ENCODE peak calls at places on chromosomes 4 and X, in seven cellular contexts. F, K, Q, V, Y, M and D are unnamed samples.

GRCh38 chrX:139202742-139203410 is 327.7 kb upstream of the F9 start:
- DNase-seq in V (no peak), K (no peak), M (no peak), Y (no peak), Q (no peak), F (no peak), D (no peak)

GRCh38 chr4:34289489-34289888 is 1954.8 kb downstream of the ARAP2 start:
- DNase-seq in M (no peak), Q (peak), Y (no peak), F (no peak), K (no peak), V (no peak), D (no peak)

GRCh38 chr4:13523591-13524503 is 20.5 kb downstream of the NKX3-2 start:
- DNase-seq in V (no peak), M (no peak), Q (no peak), F (no peak), Y (no peak), K (no peak), D (no peak)

GRCh38 chrX:9676311-9676710 is 89.3 kb downstream of the GPR143 start:
- DNase-seq in F (no peak), M (no peak), Q (no peak), K (no peak), V (no peak), Y (no peak), D (no peak)

GRCh38 chrX:26295425-26295824 is 79.5 kb downstream of the MAGEB5 start:
- DNase-seq in Q (no peak), M (no peak), V (no peak), K (no peak), F (no peak), Y (peak), D (no peak)

GRCh38 chrX:101206471-101206870 is 13.1 kb upstream of the DRP2 start:
- DNase-seq in Q (peak), Y (peak), F (no peak), V (no peak), M (peak), K (no peak), D (no peak)

GRCh38 chrX:140525448-140525847 is 20.6 kb upstream of the SOX3 start:
- DNase-seq in F (no peak), M (peak), Y (no peak), Q (peak), V (no peak), K (no peak), D (no peak)

GRCh38 chr4:148112231-148112982 is 329.8 kb downstream of the NR3C2 start:
- DNase-seq in F (no peak), V (no peak), Y (peak), Q (peak), K (no peak), M (peak), D (no peak)

GRCh38 chr4:109406337-109406931 is 27.2 kb upstream of the SEC24B start:
- DNase-seq in Y (peak), K (no peak), V (peak), M (peak), Q (peak), F (peak), D (peak)

GRCh38 chr4:153113838-153114105 is 90.5 kb upstream of the TRIM2 start:
- DNase-seq in Y (no peak), Q (no peak), F (no peak), M (no peak), K (no peak), V (no peak), D (no peak)

GRCh38 chr4:66273110-66273509 is 602.8 kb upstream of the EPHA5 start:
- DNase-seq in K (no peak), F (no peak), Q (no peak), V (no peak), M (no peak), Y (no peak), D (no peak)

GRCh38 chrX:3371163-3371562 is 24.7 kb upstream of the MXRA5 start:
- DNase-seq in V (no peak), F (no peak), M (no peak), K (no peak), Q (no peak), Y (no peak), D (no peak)

GRCh38 chrX:22184096-22184495 is 88.6 kb upstream of the CBLL2 start:
- DNase-seq in M (no peak), Y (no peak), V (no peak), F (no peak), Q (no peak), K (no peak), D (no peak)

GRCh38 chr4:85430697-85431096 is 44.3 kb upstream of the ARHGAP24 start:
- DNase-seq in M (peak), K (no peak), V (no peak), Q (peak), Y (no peak), F (no peak), D (no peak)

GRCh38 chrX:47224266-47224895 is 5.9 kb downstream of the CDK16 start:
- DNase-seq in Q (no peak), K (no peak), Y (no peak), M (no peak), F (no peak), V (no peak), D (no peak)

GRCh38 chrX:23374291-23374690 is 39.6 kb downstream of the PTCHD1 start:
- DNase-seq in F (no peak), M (peak), Q (no peak), V (no peak), Y (no peak), K (no peak), D (no peak)

GRCh38 chr4:125003840-125004239 is 291.3 kb upstream of the ANKRD50 start:
- DNase-seq in F (no peak), M (no peak), Y (no peak), K (no peak), Q (no peak), V (no peak), D (no peak)

GRCh38 chrX:31139966-31140365 is 68.1 kb upstream of the FTHL17 start:
- DNase-seq in K (no peak), F (no peak), M (no peak), V (no peak), Y (peak), Q (no peak), D (no peak)

GRCh38 chrX:134244043-134244442 is 7.1 kb downstream of the CCDC160 start:
- DNase-seq in K (no peak), Q (peak), M (peak), F (no peak), Y (no peak), V (no peak), D (no peak)

GRCh38 chr4:10619220-10619619 is 65.3 kb downstream of the CLNK start:
- DNase-seq in M (peak), F (no peak), Q (peak), Y (no peak), V (no peak), K (no peak), D (no peak)

GRCh38 chrX:149120459-149120858 is 384.6 kb downstream of the IDS start:
- DNase-seq in V (no peak), F (no peak), M (no peak), Y (no peak), Q (no peak), K (no peak), D (no peak)

GRCh38 chr4:40682298-40683101 is 52.8 kb upstream of the RBM47 start:
- DNase-seq in Y (no peak), V (no peak), Q (no peak), M (no peak), F (peak), K (no peak), D (no peak)

GRCh38 chrX:47247206-47247998 is 14.6 kb downstream of the USP11 start:
- DNase-seq in Y (peak), M (peak), V (no peak), F (no peak), K (no peak), Q (peak), D (no peak)

GRCh38 chr4:77175201-77175610 is 18.2 kb downstream of the CCNG2 start:
- DNase-seq in Q (no peak), Y (no peak), V (peak), M (no peak), F (no peak), K (no peak), D (no peak)

GRCh38 chrX:110145854-110146253 is 142.9 kb downstream of the TMEM164 start:
- DNase-seq in Q (peak), V (no peak), M (peak), K (no peak), F (peak), Y (peak), D (no peak)

GRCh38 chrX:39261446-39262147 is 460.3 kb downstream of the MID1IP1 start:
- DNase-seq in F (no peak), Q (peak), M (peak), Y (peak), K (no peak), V (peak), D (no peak)

GRCh38 chr4:133151681-133152329 is 2.7 kb downstream of the PCDH10 start:
- DNase-seq in M (no peak), V (no peak), K (no peak), F (no peak), Y (peak), Q (peak), D (no peak)

GRCh38 chr4:110514889-110515479 is 39.0 kb downstream of the ENPEP start:
- DNase-seq in V (no peak), M (peak), Y (peak), F (no peak), Q (peak), K (no peak), D (no peak)

GRCh38 chrX:18702362-18703195 is 4.9 kb upstream of the PPEF1 start:
- DNase-seq in Q (peak), F (no peak), M (no peak), V (no peak), K (no peak), Y (peak), D (no peak)

GRCh38 chr4:173526724-173527102 is 3.3 kb downstream of the HAND2 start:
- DNase-seq in Y (no peak), V (no peak), Q (no peak), F (no peak), M (no peak), K (no peak), D (no peak)

GRCh38 chrX:19303216-19303880 is 40.4 kb upstream of the PDHA1 start:
- DNase-seq in K (no peak), F (no peak), M (peak), Q (peak), Y (peak), V (no peak), D (no peak)

GRCh38 chr4:142406917-142407501 is 439.1 kb downstream of the INPP4B start:
- DNase-seq in F (no peak), V (no peak), Q (peak), K (no peak), M (no peak), Y (peak), D (no peak)

GRCh38 chr4:80321341-80321740 is 14.2 kb upstream of the CFAP299 start:
- DNase-seq in Q (no peak), Y (no peak), K (no peak), M (no peak), F (no peak), V (no peak), D (no peak)

GRCh38 chr4:141860974-141861373 is 224.6 kb downstream of the IL15 start:
- DNase-seq in K (no peak), M (peak), Y (no peak), F (no peak), Q (no peak), V (no peak), D (no peak)

GRCh38 chrX:75086731-75087195 is 69.3 kb downstream of the ABCB7 start:
- DNase-seq in K (no peak), M (no peak), F (no peak), Q (no peak), V (no peak), Y (no peak), D (no peak)